ENCODE peak calls at places on chromosomes 12 and 14, in eight cellular contexts. B, O, M, A, Q, J, W and G are unnamed samples.

GRCh38 chr12:122852336-122853275 is 17.3 kb downstream of the HIP1R start:
- DNase-seq in B (no peak), O (peak), M (no peak), A (no peak), Q (no peak), J (no peak), W (no peak), G (peak)

GRCh38 chr12:113858828-113859386 is 107.2 kb downstream of the RBM19 start:
- DNase-seq in B (no peak), O (no peak), M (no peak), A (no peak), Q (no peak), J (no peak), W (no peak), G (no peak)

GRCh38 chr14:68843471-68844209 is 50.8 kb upstream of the ZFP36L1 start:
- DNase-seq in B (peak), O (peak), M (peak), A (peak), Q (peak), J (peak), W (peak), G (peak)

GRCh38 chr12:32702470-32702869 is 23.4 kb downstream of the DNM1L start:
- DNase-seq in B (no peak), O (no peak), M (no peak), A (no peak), Q (no peak), J (peak), W (no peak), G (no peak)

GRCh38 chr12:114834621-114835020 is 150.6 kb upstream of the TBX3 start:
- DNase-seq in B (no peak), O (peak), M (no peak), A (no peak), Q (no peak), J (peak), W (no peak), G (peak)

GRCh38 chr14:23154876-23155587 is 28.4 kb downstream of the SLC7A8 start:
- DNase-seq in B (peak), O (peak), M (no peak), A (peak), Q (peak), J (peak), W (peak), G (peak)

GRCh38 chr14:90510208-90510607 is 113.4 kb downstream of the CALM1 start:
- DNase-seq in B (no peak), O (no peak), M (no peak), A (peak), Q (no peak), J (no peak), W (peak), G (no peak)

GRCh38 chr12:126837697-126838096 is 1429.3 kb upstream of the TMEM132C start:
- DNase-seq in B (no peak), O (no peak), M (no peak), A (no peak), Q (no peak), J (no peak), W (no peak), G (no peak)

GRCh38 chr12:124279846-124280360 is 15.0 kb upstream of the RFLNA start:
- DNase-seq in B (no peak), O (peak), M (no peak), A (peak), Q (no peak), J (no peak), W (no peak), G (no peak)

GRCh38 chr12:94649349-94650142 is 811 bp downstream of the TMCC3 start:
- DNase-seq in B (peak), O (peak), M (peak), A (peak), Q (peak), J (peak), W (peak), G (peak)

GRCh38 chr14:67529947-67530935 is 2.8 kb upstream of the PLEKHH1 start:
- DNase-seq in B (no peak), O (no peak), M (no peak), A (no peak), Q (no peak), J (no peak), W (no peak), G (no peak)